ENCODE peak calls at places on chromosomes 1 and 21, in five cellular contexts. One of them, this sample, is unnamed.

GRCh38 chr1:115320368-115320767 is 17.7 kb downstream of the NGF start:
- ATAC-seq in heart left ventricle: no peak
- ATAC-seq in left lobe of liver: no peak
- ATAC-seq in sciatic nerve: no peak
- ATAC-seq in gastrocnemius medialis: no peak
- ATAC-seq in this sample: no peak

GRCh38 chr1:30816211-30817082 is 58.9 kb upstream of the LAPTM5 start:
- ATAC-seq in heart left ventricle: peak
- ATAC-seq in sciatic nerve: peak
- ATAC-seq in left lobe of liver: no peak
- ATAC-seq in gastrocnemius medialis: no peak
- ATAC-seq in this sample: no peak

GRCh38 chr1:84771895-84772294 is 81.6 kb upstream of the SSX2IP start:
- ATAC-seq in heart left ventricle: no peak
- ATAC-seq in sciatic nerve: no peak
- ATAC-seq in gastrocnemius medialis: no peak
- ATAC-seq in left lobe of liver: no peak
- ATAC-seq in this sample: no peak

GRCh38 chr1:80021891-80022290 is 1015.4 kb upstream of the ADGRL4 start:
- ATAC-seq in gastrocnemius medialis: no peak
- ATAC-seq in sciatic nerve: no peak
- ATAC-seq in left lobe of liver: no peak
- ATAC-seq in heart left ventricle: no peak
- ATAC-seq in this sample: no peak

GRCh38 chr1:22383526-22384291 is 67.9 kb upstream of the ZBTB40 start:
- ATAC-seq in gastrocnemius medialis: no peak
- ATAC-seq in left lobe of liver: no peak
- ATAC-seq in heart left ventricle: no peak
- ATAC-seq in sciatic nerve: no peak
- ATAC-seq in this sample: no peak

GRCh38 chr1:81703736-81704463 is 96.8 kb upstream of the ADGRL2 start:
- ATAC-seq in sciatic nerve: no peak
- ATAC-seq in gastrocnemius medialis: no peak
- ATAC-seq in left lobe of liver: no peak
- ATAC-seq in heart left ventricle: no peak
- ATAC-seq in this sample: peak

GRCh38 chr21:46515109-46515508 is 56.4 kb downstream of the DIP2A start:
- ATAC-seq in left lobe of liver: peak
- ATAC-seq in gastrocnemius medialis: peak
- ATAC-seq in heart left ventricle: peak
- ATAC-seq in sciatic nerve: peak
- ATAC-seq in this sample: peak

GRCh38 chr1:236524142-236524891 is 535 bp downstream of the LGALS8 start:
- ATAC-seq in gastrocnemius medialis: peak
- ATAC-seq in heart left ventricle: peak
- ATAC-seq in sciatic nerve: peak
- ATAC-seq in left lobe of liver: peak
- ATAC-seq in this sample: peak

GRCh38 chr1:161885013-161885412 is 118.9 kb downstream of the ATF6 start:
- ATAC-seq in left lobe of liver: no peak
- ATAC-seq in gastrocnemius medialis: no peak
- ATAC-seq in heart left ventricle: no peak
- ATAC-seq in sciatic nerve: peak
- ATAC-seq in this sample: no peak

This sample was measured in stimulated activated memory B cell treated with anti-CD40 and anti-IgM and Interleukin-4, amounts not matched to agents 10 μg/mL and 1 μg/mL and 100 μg/mL, for 72 hours.